ENCODE peak calls at places on chromosomes 2 and 18, in four cellular contexts. I, U, E and N are unnamed samples.

GRCh38 chr2:102703748-102704147 is 58.1 kb upstream of the TMEM182 start:
- DNase-seq in I (no peak), U (no peak), E (no peak), N (peak; percentile 66)

GRCh38 chr18:36481201-36481657 is 183.7 kb downstream of the FHOD3 start:
- DNase-seq in I (no peak), U (no peak), E (no peak), N (no peak)

GRCh38 chr2:216188956-216189355 is 79.8 kb downstream of the XRCC5 start:
- DNase-seq in I (no peak), E (no peak), U (no peak), N (no peak)

GRCh38 chr2:221501210-221501882 is 70.8 kb downstream of the EPHA4 start:
- DNase-seq in U (no peak), E (no peak), I (no peak), N (no peak)

GRCh38 chr2:181371782-181372292 is 85.3 kb upstream of the ITGA4 start:
- DNase-seq in U (no peak), I (no peak), E (no peak), N (no peak)

GRCh38 chr18:9234528-9234927 is 97.9 kb downstream of the ANKRD12 start:
- DNase-seq in E (no peak), U (no peak), I (no peak), N (no peak)

GRCh38 chr2:161946489-161947107 is 127.4 kb downstream of the DPP4 start:
- DNase-seq in U (no peak), E (no peak), I (no peak), N (peak; percentile 32)

GRCh38 chr2:168116448-168116847 is 130.9 kb downstream of the STK39 start:
- DNase-seq in E (no peak), I (no peak), U (no peak), N (no peak)

GRCh38 chr2:219029829-219030165 is 11.5 kb downstream of the CFAP65 start:
- DNase-seq in U (peak; percentile 90), E (peak; percentile 89), I (peak; percentile 64), N (peak; percentile 84)

GRCh38 chr2:28893488-28893887 is 979 bp upstream of the WDR43 start:
- DNase-seq in I (no peak), U (no peak), E (no peak), N (no peak)

GRCh38 chr2:105426626-105427292 is 27.9 kb upstream of the FHL2 start:
- DNase-seq in E (no peak), U (no peak), I (no peak), N (no peak)

GRCh38 chr18:30415903-30416302 is 626.6 kb downstream of the DSC3 start:
- DNase-seq in U (no peak), E (no peak), I (no peak), N (no peak)

GRCh38 chr18:3931542-3932112 is 481.7 kb downstream of the TGIF1 start:
- DNase-seq in E (no peak), U (no peak), I (no peak), N (no peak)

GRCh38 chr2:95354925-95355324 is 47.6 kb upstream of the FAHD2A start:
- DNase-seq in I (no peak), U (peak; percentile 25), E (no peak), N (no peak)

GRCh38 chr2:95352291-95353054 is 50.0 kb upstream of the FAHD2A start:
- DNase-seq in U (peak; percentile 9), I (no peak), E (no peak), N (no peak)

GRCh38 chr2:95354469-95354901 is 48.0 kb upstream of the FAHD2A start:
- DNase-seq in E (no peak), I (no peak), U (peak; percentile 21), N (no peak)

GRCh38 chr2:95353055-95353575 is 49.4 kb upstream of the FAHD2A start:
- DNase-seq in E (no peak), U (peak; percentile 20), I (no peak), N (no peak)

GRCh38 chr2:95353613-95354468 is 48.7 kb upstream of the FAHD2A start:
- DNase-seq in E (no peak), I (no peak), U (peak; percentile 20), N (no peak)
- H3K4me3 ChIP-seq in E (no peak overlapping the region), I (no peak overlapping the region), U (no peak overlapping the region), N (no peak overlapping the region)

DNA sequence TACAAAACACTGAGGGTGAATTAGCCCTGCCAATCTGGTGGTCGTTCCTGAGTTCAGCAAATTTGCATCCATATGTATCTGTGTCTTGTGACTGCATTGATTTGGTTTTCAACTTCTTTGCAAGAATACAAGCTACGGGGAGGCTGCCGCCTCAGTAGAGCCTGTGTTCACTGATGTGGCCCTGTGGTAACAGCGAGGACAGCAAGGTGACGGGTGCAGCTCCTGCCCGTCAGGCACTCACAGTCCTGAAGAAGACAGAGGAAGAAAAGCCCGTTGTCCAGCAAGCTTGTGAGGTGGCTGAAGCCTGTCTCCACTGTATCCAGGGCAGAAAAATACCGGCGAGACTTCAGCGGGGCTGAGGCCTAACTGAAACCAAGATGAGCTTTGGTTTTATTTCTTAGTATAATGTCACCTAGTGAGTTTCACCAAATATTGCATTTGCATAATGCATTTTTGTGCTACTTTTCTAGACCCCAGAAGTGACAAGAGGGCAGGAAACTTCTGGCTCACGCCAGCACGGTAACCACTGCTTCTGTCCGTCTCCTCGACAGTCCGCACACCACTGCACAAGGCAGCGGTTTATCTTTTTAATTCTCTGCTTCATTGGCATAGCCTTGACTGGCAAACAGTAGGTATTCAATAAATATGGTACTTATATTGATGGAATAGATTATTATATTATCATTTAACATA is 64.4 kb downstream of the SH3YL1 start:
- DNase-seq in U (no peak), I (no peak), E (no peak), N (no peak)
- H3K9me3 ChIP-seq in U (no peaks in the 10 kb centered on the region), I (no peaks in the 10 kb centered on the region), E (no peaks in the 10 kb centered on the region), N (no peaks in the 10 kb centered on the region)

GRCh38 chr2:138175066-138175465 is 210.8 kb downstream of the HNMT start:
- DNase-seq in U (no peak), I (no peak), E (peak; percentile 41), N (no peak)

DNA sequence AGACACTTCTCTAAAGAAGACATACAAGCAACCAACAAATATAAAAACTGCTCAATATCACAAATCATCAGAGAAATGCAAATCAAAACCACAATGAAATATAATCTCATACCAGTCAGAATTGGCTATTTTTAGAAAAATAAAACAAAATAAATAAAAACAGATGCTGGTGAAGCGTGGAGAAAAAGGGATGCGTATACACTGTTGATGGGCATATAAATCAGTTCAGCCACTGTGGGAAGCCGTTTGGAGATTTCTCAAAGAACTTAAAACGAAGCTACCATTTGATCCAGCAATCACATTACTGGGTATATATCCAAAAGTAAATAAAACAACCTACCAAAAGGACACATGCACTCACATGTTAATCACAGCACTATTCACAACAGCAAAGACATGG is 206.2 kb downstream of the HNMT start:
- DNase-seq in I (no peak), E (no peak), U (no peak), N (no peak)
- H3K4me1 ChIP-seq in I (no peaks in the 10 kb centered on the region), E (peaks cover 7% of the 10 kb centered on the region), U (no peaks in the 10 kb centered on the region), N (no peaks in the 10 kb centered on the region)

GRCh38 chr18:58865009-58865345 is 300 bp downstream of the ZNF532 start:
- DNase-seq in U (no peak), I (no peak), E (no peak), N (no peak)
- H3K4me3 ChIP-seq in U (peak overlapping the region; percentile 45), I (no peak overlapping the region), E (no peak overlapping the region), N (no peak overlapping the region)

DNA sequence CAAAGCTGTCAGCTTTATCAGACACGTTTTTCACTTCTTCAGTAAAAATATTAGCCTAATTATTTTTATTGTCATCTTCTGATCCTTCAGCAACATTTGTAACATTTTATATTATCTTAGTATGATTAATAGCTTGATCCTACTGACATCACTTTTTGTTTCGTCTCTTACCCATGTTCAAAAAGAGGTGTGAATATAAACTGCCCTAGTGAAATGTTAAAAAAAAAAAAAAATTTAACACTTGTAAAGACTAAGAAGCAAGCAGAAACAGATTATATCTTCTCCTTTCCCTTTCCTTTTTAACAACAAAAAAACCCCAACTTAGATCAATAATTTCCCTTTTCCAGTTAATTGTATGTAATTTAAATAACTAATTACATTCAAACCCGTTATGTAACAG is 36.2 kb upstream of the C2orf66 start:
- DNase-seq in U (no peak), I (no peak), E (no peak), N (no peak)
- H3K9me3 ChIP-seq in U (no peaks in the 10 kb centered on the region), I (no peaks in the 10 kb centered on the region), E (no peaks in the 10 kb centered on the region), N (no peaks in the 10 kb centered on the region)